ENCODE peak calls at places on chromosomes 12 and 14, in six cellular contexts. U is mesenchymal stem cell, M is skeletal muscle cell, K is colonic mucosa, G is WERI-Rb-1, F is fibroblast of lung. O is an unnamed sample.

GRCh38 chr12:40034712-40035111 is 71.2 kb downstream of the SLC2A13 start:
- DNase-seq in U (no peak), M (no peak), K (no peak), G (no peak), F (peak; percentile 6), O (no peak)

GRCh38 chr12:14193623-14194022 is 171.9 kb upstream of the ATF7IP start:
- DNase-seq in U (no peak), M (peak; percentile 17), K (no peak), G (no peak), F (no peak), O (no peak)

GRCh38 chr12:100201604-100202423 is 1.2 kb downstream of the ACTR6 start:
- DNase-seq in U (no peak), M (no peak), K (no peak), G (no peak), F (no peak), O (no peak)

GRCh38 chr14:53953002-53953827 is 3.4 kb downstream of the BMP4 start:
- DNase-seq in U (peak; percentile 93), M (no peak), K (peak; percentile 88), G (no peak), F (peak; percentile 80), O (peak; percentile 79)

GRCh38 chr12:23884909-23885308 is 64.6 kb downstream of the SOX5 start:
- DNase-seq in U (no peak), M (no peak), K (no peak), G (no peak), F (no peak), O (no peak)

GRCh38 chr12:29054790-29055663 is 94.1 kb upstream of the FAR2 start:
- DNase-seq in U (peak; percentile 54), M (no peak), K (no peak), G (peak; percentile 67), F (peak; percentile 23), O (no peak)

GRCh38 chr12:113136128-113136989 is 798 bp upstream of the RASAL1 start:
- DNase-seq in U (no peak), M (no peak), K (peak; percentile 67), G (no peak), F (no peak), O (peak; percentile 73)

GRCh38 chr14:74571441-74571841 is 40.6 kb downstream of the LTBP2 start:
- DNase-seq in U (peak; percentile 82), M (no peak), K (no peak), G (no peak), F (peak; percentile 71), O (no peak)

GRCh38 chr14:30108975-30109700 is 181.5 kb upstream of the PRKD1 start:
- DNase-seq in U (peak; percentile 15), M (peak; percentile 3), K (no peak), G (no peak), F (peak; percentile 30), O (no peak)

GRCh38 chr12:130819248-130819576 is 19.8 kb downstream of the STX2 start:
- DNase-seq in U (no peak), M (no peak), K (no peak), G (no peak), F (no peak), O (no peak)
- H3K4me3 ChIP-seq in U (no peak overlapping the region), M (no peak overlapping the region), K (peak overlapping the region; percentile 43), G (no peak overlapping the region), F (peak overlapping the region; percentile 20), O (no peak overlapping the region)

GRCh38 chr14:60637490-60638452 is 11.5 kb downstream of the SIX1 start:
- DNase-seq in U (no peak), M (no peak), K (no peak), G (no peak), F (peak; percentile 51), O (no peak)

GRCh38 chr14:60639677-60640076 is 9.6 kb downstream of the SIX1 start:
- DNase-seq in U (no peak), M (no peak), K (no peak), G (no peak), F (no peak), O (no peak)

GRCh38 chr14:60640859-60641721 is 8.2 kb downstream of the SIX1 start:
- DNase-seq in U (no peak), M (no peak), K (no peak), G (no peak), F (no peak), O (no peak)

GRCh38 chr14:60634153-60634552 is 15.1 kb downstream of the SIX1 start:
- DNase-seq in U (no peak), M (no peak), K (no peak), G (no peak), F (no peak), O (no peak)

DNA sequence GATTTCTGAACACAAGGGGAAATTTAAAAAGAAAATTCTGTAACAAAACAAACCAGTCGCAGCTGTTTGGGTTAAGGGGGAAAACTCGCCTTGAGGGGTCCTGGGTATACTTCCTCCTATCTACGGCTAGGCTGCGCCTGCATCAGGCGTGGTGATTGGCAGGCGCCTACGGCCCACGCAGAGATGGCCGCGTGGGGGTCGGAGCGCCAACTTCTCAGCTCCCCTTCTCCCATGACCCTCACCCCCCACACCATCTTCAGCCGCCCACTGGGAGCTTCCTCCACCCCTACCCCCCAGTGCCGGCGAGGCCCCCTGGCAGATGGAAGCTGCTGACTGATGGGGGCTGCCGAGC is 12.2 kb downstream of the SIX1 start:
- DNase-seq in U (no peak), M (no peak), K (no peak), G (no peak), F (no peak), O (no peak)
- H3K4me3 ChIP-seq in U (no peak overlapping the region), M (peak overlapping the region; percentile 37), K (no peak overlapping the region), G (no peak overlapping the region), F (no peak overlapping the region), O (no peak overlapping the region)

GRCh38 chr14:39114073-39114838 is at the start of gene GEMIN2:
- DNase-seq in U (peak; percentile 92), M (peak; percentile 76), K (peak; percentile 96), G (peak; percentile 94), F (peak; percentile 89), O (peak; percentile 95)
- H3K4me3 ChIP-seq in U (peak within 1 kb of the TSS; percentile 97), M (peak within 1 kb of the TSS; percentile 73), K (peak within 1 kb of the TSS; percentile 68), G (peak within 1 kb of the TSS; percentile 71), F (peak within 1 kb of the TSS; percentile 84), O (peak within 1 kb of the TSS; percentile 39)

DNA sequence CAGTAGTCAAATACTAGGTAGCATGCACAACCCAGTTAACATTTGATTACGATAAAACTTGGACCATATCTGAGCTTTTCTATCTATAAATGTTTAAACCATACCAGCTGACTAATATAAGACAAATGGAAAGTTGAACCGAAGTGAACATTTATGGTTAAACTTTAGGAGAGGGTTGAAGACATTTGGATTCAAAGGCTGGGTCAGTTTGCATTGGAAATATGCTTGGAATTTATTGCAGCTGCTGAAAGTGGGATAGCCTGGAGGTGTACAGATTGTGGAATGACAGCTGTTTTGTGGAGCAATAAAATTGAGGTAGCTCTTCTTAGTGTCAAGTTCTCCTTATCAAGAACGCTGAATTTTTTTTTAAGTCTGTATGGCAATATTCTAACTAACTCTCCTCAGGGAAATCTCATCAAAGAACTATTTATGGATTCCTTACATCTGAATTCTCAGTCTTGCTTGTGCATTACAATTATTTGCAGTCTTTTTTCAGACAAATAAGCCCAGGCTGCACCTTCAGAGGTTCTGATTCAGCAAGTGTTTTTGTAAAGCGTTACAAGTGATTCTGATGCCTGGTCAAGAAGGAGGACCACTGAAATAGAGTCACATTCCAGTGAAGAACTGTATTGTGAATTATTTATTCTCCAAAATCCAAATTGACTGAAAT is 66.8 kb upstream of the ATP2B1 start:
- DNase-seq in U (peak; percentile 11), M (peak; percentile 31), K (no peak), G (no peak), F (peak; percentile 48), O (no peak)
- H3K4me3 ChIP-seq in U (no peak overlapping the region), M (no peak overlapping the region), K (no peak overlapping the region), G (no peak overlapping the region), F (no peak overlapping the region), O (no peak overlapping the region)

GRCh38 chr12:116735951-116736599 is 1.8 kb downstream of the SPRING1 start:
- DNase-seq in U (no peak), M (no peak), K (peak; percentile 69), G (no peak), F (no peak), O (peak; percentile 44)
- H3K4me3 ChIP-seq in U (peak overlapping the region; percentile 99), M (peak overlapping the region; percentile 71), K (peak overlapping the region; percentile 71), G (no peak overlapping the region), F (peak overlapping the region; percentile 87), O (no peak overlapping the region)

GRCh38 chr12:124928095-124928911 is 13.9 kb upstream of the UBC start:
- DNase-seq in U (no peak), M (peak; percentile 90), K (peak; percentile 77), G (no peak), F (peak; percentile 97), O (peak; percentile 75)
- H3K4me3 ChIP-seq in U (peak overlapping the region; percentile 94), M (peak overlapping the region; percentile 61), K (peak overlapping the region; percentile 37), G (peak overlapping the region; percentile 0), F (peak overlapping the region; percentile 63), O (no peak overlapping the region)

GRCh38 chr12:129819391-129819790 is 84.4 kb downstream of the TMEM132D start:
- DNase-seq in U (no peak), M (no peak), K (no peak), G (no peak), F (peak; percentile 42), O (no peak)
- H3K4me3 ChIP-seq in U (no peak overlapping the region), M (no peak overlapping the region), K (no peak overlapping the region), G (no peak overlapping the region), F (no peak overlapping the region), O (no peak overlapping the region)

GRCh38 chr12:46664771-46665287 is 161.0 kb downstream of the SLC38A4 start:
- DNase-seq in U (peak; percentile 92), M (peak; percentile 84), K (no peak), G (no peak), F (peak; percentile 92), O (no peak)
- H3K4me3 ChIP-seq in U (peak overlapping the region; percentile 41), M (no peak overlapping the region), K (no peak overlapping the region), G (no peak overlapping the region), F (no peak overlapping the region), O (no peak overlapping the region)

GRCh38 chr12:56021882-56022497 is 1.1 kb downstream of the IKZF4 start:
- DNase-seq in U (peak; percentile 37), M (no peak), K (no peak), G (no peak), F (no peak), O (no peak)
- H3K4me3 ChIP-seq in U (peak overlapping the region; percentile 71), M (peak overlapping the region; percentile 29), K (no peak overlapping the region), G (peak overlapping the region; percentile 42), F (peak overlapping the region; percentile 45), O (no peak overlapping the region)

GRCh38 chr12:22275847-22276246 is 58.7 kb downstream of the ST8SIA1 start:
- DNase-seq in U (peak; percentile 98), M (peak; percentile 100), K (peak; percentile 60), G (peak; percentile 80), F (peak; percentile 99), O (peak; percentile 82)
- H3K4me3 ChIP-seq in U (peak overlapping the region; percentile 64), M (no peak overlapping the region), K (no peak overlapping the region), G (no peak overlapping the region), F (no peak overlapping the region), O (no peak overlapping the region)

O was measured in mucosa of descending colon.